ENCODE peak calls at places on chromosomes 7 and 10, in seven cellular contexts. A is uterus, N is prostate gland, H is upper lobe of right lung, Y is cardiac muscle cell, Z is transverse colon, R is psoas muscle. U is an unnamed sample. For H3K27me3, the result is how much of the 10 kb centered on the place peaks cover.

GRCh38 chr7:18671176-18671575 is 175.6 kb downstream of the HDAC9 start:
- DNase-seq in A (no peak), N (no peak), H (no peak), Y (no peak), Z (no peak), R (no peak), U (peak)

GRCh38 chr7:114653391-114654088 is 238.9 kb downstream of the FOXP2 start:
- DNase-seq in A (no peak), N (no peak), H (no peak), Y (peak), Z (no peak), R (no peak), U (no peak)

GRCh38 chr10:79116801-79117723 is 48.3 kb downstream of the ZMIZ1 start:
- DNase-seq in A (no peak), N (no peak), H (peak), Y (peak), Z (peak), R (no peak), U (no peak)

GRCh38 chr7:156224441-156225225 is 412.4 kb upstream of the SHH start:
- DNase-seq in A (no peak), N (no peak), H (no peak), Y (no peak), Z (no peak), R (no peak), U (no peak)

GRCh38 chr7:35909870-35910357 is 109.1 kb downstream of the SEPTIN7 start:
- DNase-seq in A (no peak), N (no peak), H (no peak), Y (no peak), Z (no peak), R (no peak), U (no peak)

GRCh38 chr7:116526897-116527296 is 2.1 kb downstream of the CAV1 start:
- DNase-seq in A (no peak), N (no peak), H (no peak), Y (no peak), Z (no peak), R (no peak), U (peak)

GRCh38 chr10:121900443-121901174 is 27.2 kb downstream of the ATE1 start:
- DNase-seq in A (no peak), N (peak), H (no peak), Y (peak), Z (no peak), R (no peak), U (peak)

GRCh38 chr7:6575246-6576023 is 1.8 kb upstream of the ZDHHC4 start:
- DNase-seq in A (no peak), N (no peak), H (no peak), Y (no peak), Z (no peak), R (no peak), U (no peak)

GRCh38 chr7:5354460-5355279 is 69.0 kb downstream of the TNRC18 start:
- DNase-seq in A (peak), N (peak), H (no peak), Y (peak), Z (peak), R (peak), U (peak)

GRCh38 chr10:73954737-73955136 is 43.2 kb upstream of the VCL start:
- DNase-seq in A (no peak), N (no peak), H (no peak), Y (no peak), Z (no peak), R (no peak), U (no peak)

GRCh38 chr10:57964371-57964770 is 303.3 kb downstream of the IPMK start:
- DNase-seq in A (no peak), N (no peak), H (no peak), Y (peak), Z (no peak), R (no peak), U (peak)

GRCh38 chr7:99679032-99679399 is 780 bp downstream of the CYP3A5 start:
- DNase-seq in A (no peak), N (peak), H (no peak), Y (no peak), Z (peak), R (no peak), U (peak)

GRCh38 chr10:21138769-21139324 is 241.7 kb upstream of the NEBL start:
- DNase-seq in A (no peak), N (peak), H (no peak), Y (no peak), Z (no peak), R (no peak), U (no peak)

GRCh38 chr10:12391191-12391590 is 41.8 kb downstream of the CAMK1D start:
- DNase-seq in A (no peak), N (no peak), H (no peak), Y (peak), Z (no peak), R (no peak), U (no peak)

GRCh38 chr7:28028471-28028870 is 152.1 kb downstream of the JAZF1 start:
- DNase-seq in A (no peak), N (no peak), H (no peak), Y (no peak), Z (no peak), R (no peak), U (no peak)

GRCh38 chr10:14253079-14253478 is 77.6 kb downstream of the FRMD4A start:
- DNase-seq in A (no peak), N (no peak), H (no peak), Y (no peak), Z (no peak), R (no peak), U (no peak)

GRCh38 chr10:114002422-114002821 is 41.2 kb upstream of the ADRB1 start:
- DNase-seq in A (no peak), N (no peak), H (no peak), Y (no peak), Z (no peak), R (no peak), U (no peak)
- TF ChIP-seq CTCF in A (no peak), N (no peak), H (no peak), Y (no peak), Z (no peak), R (no peak), U (no peak)

DNA sequence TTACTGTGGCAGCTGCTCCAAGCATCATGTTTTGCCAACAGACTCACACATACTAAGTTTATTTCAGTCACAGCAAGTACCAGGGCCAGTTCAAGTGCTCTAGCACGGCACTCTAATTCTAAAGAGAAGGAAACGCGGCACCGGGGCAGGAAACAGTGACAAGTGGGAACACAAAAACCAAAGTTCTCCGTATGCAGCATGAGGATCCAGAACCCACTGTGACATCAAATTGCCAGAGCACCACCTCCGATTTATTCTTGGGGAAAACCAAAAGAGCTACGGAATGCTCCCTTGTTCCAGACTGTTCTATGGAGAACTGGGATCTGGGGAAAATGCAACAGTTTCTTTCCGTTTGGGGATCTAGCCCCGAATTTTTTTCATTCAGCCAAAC is 448 bp upstream of the PTER start:
- DNase-seq in A (no peak), N (no peak), H (no peak), Y (no peak), Z (peak), R (no peak), U (no peak)
- H3K4me3 ChIP-seq in A (peak), N (peak), H (peak), Y (peak), Z (peak), R (peak), U (peak)

DNA sequence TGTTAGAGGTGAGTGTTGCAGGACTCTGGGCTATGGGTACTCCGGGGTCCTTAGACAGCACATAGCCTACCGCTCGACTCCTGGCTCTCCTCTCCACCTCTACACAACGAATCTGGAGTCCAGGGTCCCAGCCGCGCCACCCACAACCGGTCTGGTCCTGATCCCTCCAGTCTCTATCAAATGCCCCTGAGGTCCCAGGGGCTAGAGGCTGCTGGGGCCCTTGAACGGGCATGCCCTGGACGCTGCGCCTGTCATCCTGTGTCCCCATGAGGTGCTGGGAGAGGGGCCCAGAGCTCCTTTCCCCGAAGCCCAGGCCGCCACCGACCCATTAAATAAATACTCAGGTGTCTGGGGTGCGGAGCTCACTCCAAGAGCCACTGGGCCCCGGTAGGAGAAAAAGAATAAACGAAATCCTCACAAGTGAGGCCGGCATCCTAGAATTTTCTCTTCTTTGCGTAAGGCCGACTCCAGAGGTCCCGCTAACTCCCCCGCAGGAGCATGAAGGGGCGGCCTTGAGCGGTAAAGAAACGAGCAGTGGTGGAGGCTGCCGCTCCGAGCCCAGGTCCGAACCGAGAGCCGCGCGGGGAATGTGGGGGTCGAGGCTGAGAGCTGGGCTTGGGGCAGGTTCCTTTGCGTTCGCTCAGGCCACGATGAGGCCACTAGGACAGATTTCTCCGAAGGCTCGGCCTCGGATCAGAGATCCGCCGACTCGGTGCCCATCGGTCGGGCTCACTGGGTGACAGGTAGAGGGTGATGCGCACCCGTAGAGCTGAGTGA is 166.7 kb downstream of the NRF1 start:
- DNase-seq in A (no peak), N (no peak), H (no peak), Y (no peak), Z (no peak), R (no peak), U (no peak)
- H3K27me3 ChIP-seq in A (half or more), N (under half), H (half or more), Y (half or more), Z (half or more), R (half or more), U (under half)

GRCh38 chr7:143444063-143444782 is 970 bp downstream of the TAS2R60 start:
- DNase-seq in A (no peak), N (no peak), H (no peak), Y (no peak), Z (no peak), R (no peak), U (no peak)

GRCh38 chr7:143448429-143448828 is 5.2 kb downstream of the TAS2R60 start:
- DNase-seq in A (no peak), N (no peak), H (no peak), Y (no peak), Z (no peak), R (no peak), U (no peak)

GRCh38 chr7:143447500-143447899 is 4.2 kb downstream of the TAS2R60 start:
- DNase-seq in A (no peak), N (no peak), H (no peak), Y (no peak), Z (no peak), R (no peak), U (no peak)

GRCh38 chr7:143443153-143443552 is at the start of gene TAS2R60:
- DNase-seq in A (no peak), N (no peak), H (no peak), Y (no peak), Z (no peak), R (no peak), U (no peak)

GRCh38 chr7:143444785-143445184 is 1.5 kb downstream of the TAS2R60 start:
- DNase-seq in A (no peak), N (no peak), H (no peak), Y (no peak), Z (no peak), R (no peak), U (no peak)
- TF ChIP-seq CTCF in A (no peak), N (no peak), H (no peak), Y (no peak), Z (no peak), R (no peak), U (no peak)

DNA sequence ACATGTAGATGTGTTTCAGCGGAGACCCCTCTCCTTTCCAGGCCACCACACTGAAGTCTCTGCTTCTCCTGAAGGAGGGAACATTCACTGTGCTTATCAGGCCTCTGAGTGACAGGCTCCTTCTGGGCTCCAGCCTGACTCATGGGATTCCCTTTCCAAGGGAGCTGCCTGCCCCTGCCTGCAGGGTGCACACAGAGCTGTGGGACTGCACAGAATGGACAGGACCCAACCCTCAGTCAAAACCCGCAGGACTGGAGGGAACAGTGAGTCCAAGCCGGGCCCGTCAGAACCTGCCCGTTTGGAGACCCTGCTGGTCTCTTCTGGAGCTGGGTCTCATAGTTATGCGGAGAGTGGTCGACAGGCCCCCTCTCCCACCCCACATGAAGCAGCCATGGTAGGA is 32.6 kb downstream of the PLAC9 start:
- DNase-seq in A (no peak), N (no peak), H (peak), Y (peak), Z (no peak), R (no peak), U (peak)
- H3K4me3 ChIP-seq in A (no peak), N (no peak), H (no peak), Y (no peak), Z (no peak), R (no peak), U (no peak)

DNA sequence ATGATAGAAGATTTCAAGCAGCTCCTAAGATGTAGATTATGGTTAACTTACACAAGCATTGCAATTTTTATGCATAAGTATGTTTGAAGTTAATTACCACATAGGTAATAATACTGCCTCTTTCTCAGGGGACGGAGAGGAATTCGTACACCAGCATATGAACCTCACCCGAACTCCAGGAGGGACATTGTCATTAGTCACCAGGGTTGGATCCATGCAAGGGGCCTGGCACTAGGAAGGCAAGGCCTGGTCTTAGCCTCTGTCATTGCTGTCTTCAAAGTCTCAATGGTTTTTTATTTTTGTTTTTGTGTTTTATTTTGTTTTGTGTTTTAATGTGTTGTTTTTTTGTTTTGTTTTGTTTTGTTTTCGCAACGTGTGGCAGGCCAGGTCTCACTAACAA is 145.6 kb upstream of the PPP2R2D start:
- DNase-seq in A (no peak), N (no peak), H (no peak), Y (no peak), Z (no peak), R (no peak), U (no peak)
- H3K27me3 ChIP-seq in A (under half), N (under half), H (under half), Y (under half), Z (under half), R (under half), U (under half)

DNA sequence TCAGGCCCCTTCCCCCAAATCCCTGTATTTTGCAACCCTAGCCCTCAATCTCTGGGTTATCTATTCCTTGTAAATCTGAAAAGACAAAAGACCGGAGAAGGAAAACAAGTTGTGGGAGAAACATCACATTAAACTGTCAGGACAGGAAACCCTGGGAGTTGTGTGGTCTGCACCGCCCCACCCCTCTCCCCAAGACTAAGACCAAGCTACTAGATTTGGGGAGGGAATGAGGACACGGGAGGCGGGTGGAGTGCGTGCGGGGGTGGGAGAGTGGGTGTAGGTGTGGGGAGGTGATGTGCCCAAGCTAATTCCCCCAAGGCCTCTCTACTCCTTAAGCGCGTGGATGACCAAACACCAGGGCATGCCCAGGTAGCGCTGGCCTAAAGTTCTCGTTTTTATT is 1.3 kb downstream of the JCAD start:
- DNase-seq in A (peak), N (no peak), H (no peak), Y (no peak), Z (no peak), R (no peak), U (no peak)
- TF ChIP-seq CTCF in A (no peak), N (no peak), H (no peak), Y (no peak), Z (no peak), R (no peak), U (no peak)

GRCh38 chr10:49299816-49300139 is 808 bp downstream of the C10orf71 start:
- DNase-seq in A (no peak), N (no peak), H (no peak), Y (no peak), Z (no peak), R (no peak), U (no peak)
- H3K4me3 ChIP-seq in A (no peak), N (no peak), H (no peak), Y (peak), Z (no peak), R (peak), U (no peak)

U was measured in bronchial epithelial cell.